ENCODE peak calls at places on chromosomes 7 and 10, in six cellular contexts. R is fibroblast of villous mesenchyme, M is adrenal gland, B is lower lobe of right lung, V is PC-3, E is cardiac muscle cell. Z is an unnamed sample.

GRCh38 chr7:44220732-44221131 is 20.0 kb downstream of the YKT6 start:
- DNase-seq in R (no peak), M (no peak), B (peak; percentile 36), V (no peak), E (no peak), Z (no peak)

GRCh38 chr10:68192113-68192512 is 39.8 kb downstream of the ATOH7 start:
- DNase-seq in R (peak; percentile 19), M (no peak), B (no peak), V (peak; percentile 86), E (no peak), Z (no peak)

GRCh38 chr7:151756076-151756731 is 120.7 kb downstream of the PRKAG2 start:
- DNase-seq in R (peak; percentile 43), M (no peak), B (peak; percentile 51), V (peak; percentile 48), E (no peak), Z (no peak)

GRCh38 chr10:79268100-79268670 is 79.1 kb upstream of the PPIF start:
- DNase-seq in R (peak; percentile 41), M (no peak), B (no peak), V (peak; percentile 74), E (no peak), Z (no peak)

GRCh38 chr10:67788028-67788886 is 49.7 kb downstream of the DNAJC12 start:
- DNase-seq in R (peak; percentile 12), M (peak; percentile 79), B (peak; percentile 68), V (peak; percentile 94), E (peak; percentile 61), Z (peak; percentile 74)

GRCh38 chr10:48567346-48567745 is 37.5 kb downstream of the ARHGAP22 start:
- DNase-seq in R (no peak), M (no peak), B (no peak), V (no peak), E (no peak), Z (no peak)

GRCh38 chr10:6504296-6504695 is 75.8 kb downstream of the PRKCQ start:
- DNase-seq in R (no peak), M (no peak), B (no peak), V (no peak), E (no peak), Z (no peak)

GRCh38 chr10:103281753-103282152 is 4.8 kb downstream of the INA start:
- DNase-seq in R (peak; percentile 61), M (no peak), B (no peak), V (no peak), E (peak; percentile 81), Z (no peak)

GRCh38 chr10:43284341-43284910 is 17.6 kb upstream of the RASGEF1A start:
- DNase-seq in R (no peak), M (no peak), B (no peak), V (peak; percentile 66), E (peak; percentile 74), Z (no peak)

GRCh38 chr7:138937484-138937883 is 43.7 kb downstream of the KIAA1549 start:
- DNase-seq in R (no peak), M (no peak), B (no peak), V (no peak), E (no peak), Z (no peak)

GRCh38 chr7:111499027-111499426 is 63.3 kb downstream of the IMMP2L start:
- DNase-seq in R (peak; percentile 44), M (no peak), B (no peak), V (peak; percentile 98), E (no peak), Z (no peak)

GRCh38 chr7:105017263-105018051 is 3.5 kb downstream of the KMT2E start:
- DNase-seq in R (no peak), M (no peak), B (no peak), V (no peak), E (no peak), Z (no peak)

GRCh38 chr7:139829654-139830130 is 628 bp downstream of the TBXAS1 start:
- DNase-seq in R (no peak), M (no peak), B (no peak), V (no peak), E (no peak), Z (no peak)

GRCh38 chr10:30170814-30171213 is 111.4 kb upstream of the JCAD start:
- DNase-seq in R (peak; percentile 89), M (no peak), B (no peak), V (peak; percentile 55), E (no peak), Z (no peak)

GRCh38 chr7:25762511-25763119 is 389.4 kb upstream of the NFE2L3 start:
- DNase-seq in R (no peak), M (no peak), B (no peak), V (no peak), E (no peak), Z (no peak)

GRCh38 chr10:93458821-93459257 is 23.3 kb downstream of the MYOF start:
- DNase-seq in R (peak; percentile 100), M (peak; percentile 81), B (peak; percentile 82), V (peak; percentile 96), E (peak; percentile 48), Z (peak; percentile 75)

GRCh38 chr7:26620352-26620751 is 244.0 kb downstream of the SKAP2 start:
- DNase-seq in R (no peak), M (no peak), B (no peak), V (peak; percentile 13), E (no peak), Z (no peak)

GRCh38 chr7:45122975-45123860 is 11.7 kb upstream of the TBRG4 start:
- DNase-seq in R (no peak), M (no peak), B (peak; percentile 37), V (no peak), E (no peak), Z (no peak)

GRCh38 chr7:29485376-29486190 is 78.1 kb upstream of the PRR15 start:
- DNase-seq in R (no peak), M (no peak), B (no peak), V (no peak), E (no peak), Z (no peak)

GRCh38 chr10:4241724-4242345 is 456.8 kb upstream of the KLF6 start:
- DNase-seq in R (peak; percentile 100), M (no peak), B (no peak), V (no peak), E (peak; percentile 44), Z (no peak)

GRCh38 chr7:122543891-122544290 is 155.0 kb downstream of the RNF133 start:
- DNase-seq in R (no peak), M (no peak), B (no peak), V (no peak), E (no peak), Z (no peak)

GRCh38 chr7:157339777-157340677 is 3.2 kb downstream of the DNAJB6 start:
- DNase-seq in R (peak; percentile 78), M (peak; percentile 71), B (peak; percentile 67), V (peak; percentile 76), E (peak; percentile 65), Z (peak; percentile 62)

GRCh38 chr7:4436361-4436899 is 245.7 kb upstream of the FOXK1 start:
- DNase-seq in R (no peak), M (no peak), B (no peak), V (no peak), E (no peak), Z (no peak)

GRCh38 chr7:17144313-17144712 is 154.1 kb upstream of the AHR start:
- DNase-seq in R (peak; percentile 50), M (no peak), B (no peak), V (peak; percentile 78), E (no peak), Z (no peak)

GRCh38 chr7:141217938-141218337 is 144.1 kb downstream of the TMEM178B start:
- DNase-seq in R (no peak), M (no peak), B (no peak), V (no peak), E (no peak), Z (no peak)

GRCh38 chr7:149559711-149560110 is 62.1 kb upstream of the ZNF746 start:
- DNase-seq in R (peak; percentile 89), M (no peak), B (no peak), V (peak; percentile 28), E (no peak), Z (no peak)

GRCh38 chr7:156064921-156065386 is 252.7 kb upstream of the SHH start:
- DNase-seq in R (no peak), M (no peak), B (no peak), V (peak; percentile 70), E (no peak), Z (no peak)

GRCh38 chr10:10128387-10128786 is 889.3 kb upstream of the CELF2 start:
- DNase-seq in R (peak; percentile 59), M (no peak), B (no peak), V (no peak), E (no peak), Z (no peak)

GRCh38 chr7:66740302-66740979 is at the start of gene RABGEF1:
- DNase-seq in R (peak; percentile 96), M (peak; percentile 99), B (peak; percentile 99), V (peak; percentile 95), E (peak; percentile 98), Z (peak; percentile 99)

GRCh38 chr7:110800984-110801383 is 289.9 kb upstream of the LRRN3 start:
- DNase-seq in R (no peak), M (no peak), B (no peak), V (no peak), E (no peak), Z (no peak)

GRCh38 chr10:8037941-8038894 is 16.3 kb upstream of the GATA3 start:
- DNase-seq in R (no peak), M (no peak), B (no peak), V (no peak), E (no peak), Z (no peak)

GRCh38 chr7:124718032-124718766 is 47.4 kb downstream of the GPR37 start:
- DNase-seq in R (peak; percentile 25), M (no peak), B (no peak), V (peak; percentile 93), E (no peak), Z (no peak)

GRCh38 chr7:124032369-124033092 is at the start of gene TMEM229A:
- DNase-seq in R (peak; percentile 30), M (peak; percentile 48), B (peak; percentile 48), V (peak; percentile 52), E (peak; percentile 84), Z (peak; percentile 54)

GRCh38 chr10:66836057-66836456 is 89.8 kb upstream of the LRRTM3 start:
- DNase-seq in R (peak; percentile 34), M (no peak), B (no peak), V (peak; percentile 99), E (peak; percentile 25), Z (no peak)

GRCh38 chr10:82982110-82982608 is 1107.2 kb downstream of the NRG3 start:
- DNase-seq in R (peak; percentile 72), M (no peak), B (no peak), V (peak; percentile 38), E (no peak), Z (no peak)

GRCh38 chr7:2814682-2815522 is 29.2 kb downstream of the GNA12 start:
- DNase-seq in R (peak; percentile 69), M (no peak), B (no peak), V (no peak), E (no peak), Z (peak; percentile 20)
- H3K4me3 ChIP-seq in R (peak overlapping the region; percentile 28), M (no peak overlapping the region), B (no peak overlapping the region), V (no peak overlapping the region), E (no peak overlapping the region), Z (no peak overlapping the region)

GRCh38 chr10:125734823-125735222 is 15.3 kb downstream of the EDRF1 start:
- DNase-seq in R (no peak), M (no peak), B (no peak), V (no peak), E (no peak), Z (no peak)
- TF ChIP-seq CTCF in R (no peak), M (no peak), B (no peak), V (peak; percentile 38), E (no peak), Z (no peak)

GRCh38 chr7:18895456-18895855 is 222.0 kb downstream of the TWIST1 start:
- DNase-seq in R (peak; percentile 57), M (no peak), B (no peak), V (peak; percentile 89), E (no peak), Z (no peak)
- H3K4me3 ChIP-seq in R (no peak overlapping the region), M (no peak overlapping the region), B (no peak overlapping the region), V (peak overlapping the region; percentile 64), E (no peak overlapping the region), Z (no peak overlapping the region)

GRCh38 chr10:131242007-131242406 is 69.5 kb downstream of the TCERG1L start:
- DNase-seq in R (no peak), M (peak; percentile 44), B (peak; percentile 45), V (peak; percentile 6), E (peak; percentile 84), Z (peak; percentile 36)
- TF ChIP-seq CTCF in R (no peak), M (peak; percentile 41), B (no peak), V (peak; percentile 26), E (no peak), Z (no peak)

Z was measured in stomach.